ENCODE peak calls at places on chromosome 11, in nine cellular contexts. P is mucosa of descending colon; K is activated CD8-positive, alpha-beta T cell treated with anti-CD3 and anti-CD28 coated beads for 36 hours; W is heart right ventricle; X is activated CD8-positive, alpha-beta memory T cell treated with anti-CD3 and anti-CD28 coated beads, Interleukin-2, amount 10 ng/mL, durations not matched to agents 7 days and 5 days; T is body of pancreas; F is gastrocnemius medialis; S is PC-3; U is HCT116. G is an unnamed sample.

GRCh38 chr11:128492903-128493569 is 94.3 kb downstream of the ETS1 start:
- ATAC-seq in U (no peak), W (no peak), K (peak), P (no peak), F (no peak), S (no peak), T (no peak), X (peak), G (no peak)

GRCh38 chr11:75898871-75899270 is 83.9 kb downstream of the UVRAG start:
- ATAC-seq in T (no peak), X (no peak), F (no peak), P (no peak), K (no peak), U (no peak), S (no peak), W (no peak), G (no peak)

GRCh38 chr11:17066691-17067090 is 10.8 kb downstream of the RPS13 start:
- ATAC-seq in F (no peak), W (no peak), K (no peak), P (no peak), S (no peak), X (no peak), T (no peak), U (no peak), G (no peak)

GRCh38 chr11:82895437-82896091 is 4.7 kb downstream of the PRCP start:
- ATAC-seq in X (no peak), W (no peak), K (no peak), P (no peak), F (no peak), T (no peak), U (no peak), S (no peak), G (no peak)

GRCh38 chr11:70212227-70212811 is 9.2 kb downstream of the FADD start:
- ATAC-seq in S (peak), U (no peak), W (peak), F (no peak), T (peak), X (no peak), P (peak), K (no peak), G (peak)

GRCh38 chr11:1153105-1153950 is 4.4 kb upstream of the MUC5AC start:
- ATAC-seq in U (peak), K (no peak), X (peak), W (no peak), P (no peak), S (peak), F (no peak), T (no peak), G (no peak)

GRCh38 chr11:117839936-117840813 is 15.6 kb upstream of the FXYD2 start:
- ATAC-seq in W (no peak), U (no peak), S (no peak), X (no peak), P (no peak), T (no peak), F (no peak), K (no peak), G (no peak)

GRCh38 chr11:69711824-69712801 is 8.3 kb upstream of the FGF19 start:
- ATAC-seq in T (no peak), P (no peak), W (no peak), U (peak), F (no peak), X (no peak), S (no peak), K (peak), G (peak)

GRCh38 chr11:45815747-45816146 is 10.8 kb downstream of the SLC35C1 start:
- ATAC-seq in T (no peak), F (peak), X (no peak), W (no peak), S (peak), P (peak), K (peak), U (peak), G (peak)

GRCh38 chr11:8285796-8286195 is 22.1 kb upstream of the LMO1 start:
- ATAC-seq in F (no peak), U (no peak), T (no peak), P (no peak), K (no peak), X (no peak), S (no peak), W (no peak), G (no peak)

GRCh38 chr11:134349109-134349801 is 17.5 kb downstream of the GLB1L2 start:
- ATAC-seq in U (no peak), T (no peak), P (no peak), X (peak), F (no peak), S (no peak), W (no peak), K (no peak), G (no peak)

GRCh38 chr11:32118025-32118974 is 27.4 kb downstream of the RCN1 start:
- ATAC-seq in X (no peak), F (no peak), T (no peak), W (no peak), K (no peak), S (peak), P (no peak), U (peak), G (no peak)

GRCh38 chr11:82791779-82792178 is 58.1 kb upstream of the FAM181B start:
- ATAC-seq in X (no peak), F (no peak), K (no peak), U (no peak), P (no peak), S (no peak), W (no peak), T (no peak), G (no peak)

GRCh38 chr11:68012843-68013610 is 2.9 kb downstream of the ALDH3B1 start:
- ATAC-seq in P (no peak), X (no peak), U (peak), W (no peak), K (no peak), F (no peak), S (peak), T (peak), G (no peak)

GRCh38 chr11:126231725-126232459 is 20.3 kb downstream of the FAM118B start:
- ATAC-seq in T (peak), W (no peak), P (peak), U (no peak), X (no peak), K (no peak), F (peak), S (peak), G (no peak)

GRCh38 chr11:63838150-63838681 is 694 bp upstream of the MARK2 start:
- ATAC-seq in K (no peak), T (no peak), U (no peak), S (no peak), F (no peak), X (no peak), P (peak), W (no peak), G (peak)

GRCh38 chr11:87422566-87422965 is 384.8 kb downstream of the TMEM135 start:
- ATAC-seq in K (no peak), F (no peak), U (no peak), T (no peak), W (no peak), S (peak), X (no peak), P (no peak), G (no peak)

GRCh38 chr11:123475478-123475877 is 45.4 kb downstream of the GRAMD1B start:
- ATAC-seq in K (no peak), X (no peak), W (no peak), U (no peak), S (no peak), P (no peak), F (no peak), T (no peak), G (no peak)

GRCh38 chr11:88404932-88405710 is 67.6 kb upstream of the CTSC start:
- ATAC-seq in T (no peak), W (no peak), F (no peak), X (no peak), U (no peak), S (no peak), P (no peak), K (no peak), G (peak)

GRCh38 chr11:43894546-43894945 is 13.9 kb downstream of the ALKBH3 start:
- ATAC-seq in K (no peak), F (no peak), W (no peak), T (no peak), S (no peak), U (no peak), X (no peak), P (no peak), G (no peak)

GRCh38 chr11:35579557-35580396 is 38.5 kb upstream of the FJX1 start:
- ATAC-seq in P (no peak), T (no peak), F (peak), U (no peak), S (peak), W (peak), K (no peak), X (no peak), G (peak)

GRCh38 chr11:67301951-67302516 is 1.3 kb upstream of the SSH3 start:
- ATAC-seq in T (peak), K (no peak), S (peak), F (peak), X (no peak), U (no peak), P (peak), W (peak), G (peak)

GRCh38 chr11:102476812-102477211 is 24.2 kb upstream of the TMEM123 start:
- ATAC-seq in U (peak), K (peak), P (peak), W (peak), T (peak), S (peak), F (peak), X (peak), G (peak)

GRCh38 chr11:66987158-66987620 is 12.1 kb downstream of the C11orf86 start:
- ATAC-seq in W (no peak), X (no peak), S (no peak), F (no peak), T (no peak), K (no peak), P (peak), U (peak), G (no peak)

GRCh38 chr11:1827095-1827797 is 7.5 kb upstream of the SYT8 start:
- ATAC-seq in P (peak), U (peak), F (peak), T (peak), S (peak), K (no peak), X (no peak), W (peak), G (no peak)

GRCh38 chr11:70885721-70886305 is 366.6 kb downstream of the SHANK2 start:
- ATAC-seq in F (no peak), T (no peak), S (no peak), K (no peak), X (no peak), P (peak), U (no peak), W (no peak), G (no peak)

GRCh38 chr11:126361400-126361799 is 5.9 kb downstream of the ST3GAL4 start:
- ATAC-seq in P (no peak), X (no peak), F (no peak), W (no peak), U (no peak), T (no peak), K (no peak), S (no peak), G (no peak)

GRCh38 chr11:134312807-134313206 is 19.0 kb upstream of the GLB1L2 start:
- ATAC-seq in U (no peak), W (no peak), F (no peak), T (no peak), S (no peak), P (no peak), K (no peak), X (no peak), G (no peak)

GRCh38 chr11:108854366-108854765 is 189.5 kb downstream of the DDX10 start:
- ATAC-seq in U (no peak), X (peak), P (peak), K (peak), W (no peak), S (no peak), T (no peak), F (peak), G (peak)

GRCh38 chr11:68312117-68312779 is at the start of gene LRP5:
- ATAC-seq in T (peak), S (peak), W (peak), K (peak), U (peak), P (peak), X (peak), F (peak), G (no peak)

GRCh38 chr11:64251986-64252837 is 882 bp downstream of the PLCB3 start:
- ATAC-seq in K (no peak), T (peak), W (peak), U (peak), F (no peak), P (peak), X (no peak), S (peak), G (peak)

G was measured in esophagus mucosa.